ENCODE peak calls at places on chromosomes 2 and 18, in eight cellular contexts. C is lower lobe of right lung; N is cardiac muscle cell; R is naive thymus-derived CD4-positive, alpha-beta T cell; G is tibial nerve; M is heart right ventricle; U is left lung; S is pancreas. Q is an unnamed sample.

GRCh38 chr2:196123679-196124373 is 47.6 kb downstream of the STK17B start:
- DNase-seq in C (no peak), N (peak; percentile 72), R (no peak), G (no peak), M (no peak), U (no peak), S (no peak), Q (no peak)

GRCh38 chr2:215933141-215933540 is 80.2 kb downstream of the MREG start:
- DNase-seq in C (no peak), N (no peak), R (no peak), G (no peak), M (no peak), U (no peak), S (no peak), Q (no peak)

GRCh38 chr2:207849443-207849842 is 79.7 kb upstream of the FZD5 start:
- DNase-seq in C (no peak), N (no peak), R (no peak), G (no peak), M (no peak), U (no peak), S (no peak), Q (no peak)

GRCh38 chr2:112472547-112473263 is 9.3 kb upstream of the TTL start:
- DNase-seq in C (no peak), N (no peak), R (no peak), G (no peak), M (no peak), U (no peak), S (no peak), Q (no peak)

GRCh38 chr18:66682855-66683322 is 79.0 kb upstream of the CDH19 start:
- DNase-seq in C (no peak), N (peak; percentile 59), R (no peak), G (no peak), M (no peak), U (no peak), S (no peak), Q (peak; percentile 24)

GRCh38 chr2:174688079-174688478 is 76.2 kb downstream of the CHRNA1 start:
- DNase-seq in C (no peak), N (peak; percentile 62), R (peak; percentile 36), G (no peak), M (no peak), U (no peak), S (no peak), Q (no peak)

GRCh38 chr2:188734688-188735087 is 239.5 kb upstream of the COL3A1 start:
- DNase-seq in C (no peak), N (peak; percentile 21), R (no peak), G (no peak), M (no peak), U (no peak), S (no peak), Q (no peak)

GRCh38 chr18:50866765-50867164 is 12.2 kb upstream of the ME2 start:
- DNase-seq in C (no peak), N (peak; percentile 39), R (no peak), G (no peak), M (no peak), U (no peak), S (no peak), Q (no peak)

GRCh38 chr2:37459095-37459981 is 114.9 kb downstream of the QPCT start:
- DNase-seq in C (no peak), N (peak; percentile 84), R (no peak), G (no peak), M (no peak), U (no peak), S (no peak), Q (no peak)

GRCh38 chr2:39723946-39724827 is 54.9 kb downstream of the THUMPD2 start:
- DNase-seq in C (no peak), N (no peak), R (no peak), G (no peak), M (no peak), U (no peak), S (no peak), Q (no peak)

GRCh38 chr2:226048625-226049024 is 649.1 kb downstream of the NYAP2 start:
- DNase-seq in C (no peak), N (peak; percentile 83), R (no peak), G (no peak), M (no peak), U (no peak), S (no peak), Q (no peak)

GRCh38 chr2:112885503-112885897 is 25.5 kb upstream of the IL37 start:
- DNase-seq in C (no peak), N (no peak), R (no peak), G (no peak), M (no peak), U (no peak), S (no peak), Q (no peak)

GRCh38 chr2:231530099-231531085 is at the start of gene NMUR1:
- DNase-seq in C (peak; percentile 79), N (peak; percentile 47), R (peak; percentile 36), G (peak; percentile 29), M (peak; percentile 74), U (peak; percentile 95), S (peak; percentile 60), Q (peak; percentile 51)

DNA sequence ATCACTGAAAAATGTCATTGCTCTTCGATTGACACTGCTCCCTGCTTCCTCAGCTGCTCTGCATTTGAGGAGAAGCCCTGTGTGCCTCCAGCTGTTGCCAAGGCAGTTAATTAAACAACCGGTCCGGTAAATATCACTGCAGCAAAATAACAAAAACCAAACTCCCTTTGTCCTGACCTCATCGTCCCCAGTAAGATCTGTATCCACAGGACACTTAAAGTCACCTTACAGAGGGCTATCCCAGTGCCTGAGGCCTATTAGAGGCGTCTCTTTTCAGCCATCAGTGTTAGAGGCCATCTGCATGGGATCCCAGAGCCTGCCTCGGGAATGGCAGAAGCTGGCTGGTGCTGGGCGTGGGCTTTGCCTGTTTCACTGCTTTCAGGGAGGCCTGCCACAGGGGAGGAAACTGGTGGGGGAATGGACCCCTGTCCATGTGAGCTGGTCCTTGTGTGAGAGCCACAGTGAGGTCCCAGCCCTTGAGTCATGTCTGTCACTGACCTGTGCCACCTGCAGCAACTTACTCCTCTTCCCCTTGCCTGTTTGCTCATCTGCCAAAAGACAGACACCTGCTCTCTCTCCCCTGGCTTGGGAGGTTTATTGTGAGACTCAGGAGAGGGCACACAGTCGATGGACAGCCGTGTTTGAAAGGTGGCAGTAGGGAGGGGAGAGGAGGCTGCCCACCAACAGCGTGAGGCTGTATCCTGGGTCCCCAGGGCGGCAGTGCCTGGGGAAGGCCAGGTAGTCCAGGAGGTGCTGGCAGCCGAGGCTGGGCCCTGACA is 117.7 kb upstream of the MCFD2 start:
- DNase-seq in C (no peak), N (no peak), R (no peak), G (no peak), M (no peak), U (peak; percentile 79), S (no peak), Q (peak; percentile 77)
- H3K4me1 ChIP-seq in C (peaks cover 53% of the 10 kb centered on the region), N (peaks cover 34% of the 10 kb centered on the region), R (no peaks in the 10 kb centered on the region), G (peaks cover 4% of the 10 kb centered on the region), M (peaks cover 60% of the 10 kb centered on the region), U (peaks cover 38% of the 10 kb centered on the region), S (peaks cover 44% of the 10 kb centered on the region), Q (peaks cover 57% of the 10 kb centered on the region)

GRCh38 chr2:65056215-65056989 is at the start of gene CEP68:
- DNase-seq in C (peak; percentile 97), N (peak; percentile 98), R (peak; percentile 92), G (peak; percentile 94), M (peak; percentile 96), U (peak; percentile 96), S (peak; percentile 97), Q (peak; percentile 92)

GRCh38 chr2:65054749-65055426 is 1.3 kb upstream of the CEP68 start:
- DNase-seq in C (no peak), N (no peak), R (no peak), G (no peak), M (no peak), U (no peak), S (no peak), Q (no peak)

GRCh38 chr2:65050931-65051330 is 5.3 kb upstream of the CEP68 start:
- DNase-seq in C (no peak), N (no peak), R (no peak), G (no peak), M (no peak), U (no peak), S (no peak), Q (no peak)

GRCh38 chr2:65055427-65056214 is 595 bp upstream of the CEP68 start:
- DNase-seq in C (peak; percentile 80), N (no peak), R (no peak), G (peak; percentile 27), M (no peak), U (peak; percentile 89), S (no peak), Q (no peak)

GRCh38 chr2:65053199-65053598 is 3.0 kb upstream of the CEP68 start:
- DNase-seq in C (no peak), N (no peak), R (no peak), G (no peak), M (no peak), U (no peak), S (no peak), Q (no peak)
- H3K4me3 ChIP-seq in C (no peak overlapping the region), N (no peak overlapping the region), R (no peak overlapping the region), G (no peak overlapping the region), M (no peak overlapping the region), U (no peak overlapping the region), S (no peak overlapping the region), Q (no peak overlapping the region)

GRCh38 chr2:120770641-120771040 is 35.0 kb downstream of the GLI2 start:
- DNase-seq in C (peak; percentile 10), N (no peak), R (no peak), G (no peak), M (peak; percentile 3), U (peak; percentile 36), S (no peak), Q (no peak)

GRCh38 chr2:120769787-120770120 is 34.1 kb downstream of the GLI2 start:
- DNase-seq in C (peak; percentile 12), N (no peak), R (no peak), G (no peak), M (peak; percentile 1), U (peak; percentile 24), S (no peak), Q (no peak)

GRCh38 chr2:120769076-120769786 is 33.6 kb downstream of the GLI2 start:
- DNase-seq in C (peak; percentile 25), N (no peak), R (no peak), G (no peak), M (peak; percentile 5), U (peak; percentile 32), S (no peak), Q (no peak)

GRCh38 chr2:120771111-120771555 is 35.5 kb downstream of the GLI2 start:
- DNase-seq in C (peak; percentile 44), N (no peak), R (no peak), G (no peak), M (peak; percentile 21), U (peak; percentile 55), S (no peak), Q (no peak)

DNA sequence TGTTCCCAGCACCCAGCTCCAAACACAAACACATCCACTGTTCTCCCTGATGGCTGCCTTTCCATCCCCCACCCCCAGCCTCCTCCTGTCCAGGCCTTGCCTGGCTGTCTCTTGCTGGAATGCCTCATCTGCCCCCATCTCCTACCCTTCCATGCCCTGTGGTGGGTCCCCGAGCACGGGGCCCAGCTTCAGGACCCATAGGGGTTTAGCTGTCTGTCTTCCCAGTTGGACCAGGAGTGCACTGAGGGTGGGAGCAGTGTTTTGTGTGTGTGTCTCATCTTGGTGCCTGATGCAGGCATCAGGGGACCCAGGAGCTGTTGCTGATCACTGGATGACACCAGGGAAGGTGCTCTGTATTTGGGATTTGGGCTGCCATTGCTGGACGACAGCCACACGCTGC is 34.5 kb downstream of the GLI2 start:
- DNase-seq in C (peak; percentile 10), N (no peak), R (no peak), G (no peak), M (no peak), U (peak; percentile 18), S (no peak), Q (no peak)
- H3K4me1 ChIP-seq in C (peaks cover 13% of the 10 kb centered on the region), N (peaks cover 30% of the 10 kb centered on the region), R (no peaks in the 10 kb centered on the region), G (no peaks in the 10 kb centered on the region), M (peaks cover 19% of the 10 kb centered on the region), U (peaks cover 4% of the 10 kb centered on the region), S (no peaks in the 10 kb centered on the region), Q (peaks cover 10% of the 10 kb centered on the region)

GRCh38 chr2:144510206-144510991 is 9.5 kb downstream of the ZEB2 start:
- DNase-seq in C (no peak), N (no peak), R (no peak), G (no peak), M (no peak), U (no peak), S (no peak), Q (no peak)
- H3K4me3 ChIP-seq in C (peak overlapping the region; percentile 70), N (peak overlapping the region; percentile 7), R (no peak overlapping the region), G (peak overlapping the region; percentile 13), M (peak overlapping the region; percentile 29), U (no peak overlapping the region), S (no peak overlapping the region), Q (no peak overlapping the region)

Q was measured in BE2C.